ENCODE peak calls at places on chromosome 12, in four cellular contexts. One of them, this sample, is unnamed.

GRCh38 chr12:89383235-89384049 is 31.1 kb upstream of the DUSP6 start:
- DNase-seq in HL-60: peak
- DNase-seq in K562: no peak
- DNase-seq in GM12878: no peak
- DNase-seq in this sample: no peak

GRCh38 chr12:39986674-39987073 is 119.2 kb downstream of the SLC2A13 start:
- DNase-seq in GM12878: no peak
- DNase-seq in HL-60: no peak
- DNase-seq in K562: no peak
- DNase-seq in this sample: no peak

GRCh38 chr12:121538699-121539061 is 42.1 kb downstream of the KDM2B start:
- DNase-seq in K562: peak
- DNase-seq in GM12878: no peak
- DNase-seq in HL-60: no peak
- DNase-seq in this sample: no peak

GRCh38 chr12:89693639-89694202 is 14.9 kb downstream of the ATP2B1 start:
- DNase-seq in K562: no peak
- DNase-seq in GM12878: no peak
- DNase-seq in HL-60: no peak
- DNase-seq in this sample: no peak

GRCh38 chr12:45914090-45914489 is 76.3 kb downstream of the SCAF11 start:
- DNase-seq in HL-60: no peak
- DNase-seq in GM12878: no peak
- DNase-seq in K562: no peak
- DNase-seq in this sample: no peak

GRCh38 chr12:97835541-97835940 is 372.9 kb downstream of the RMST start:
- DNase-seq in HL-60: no peak
- DNase-seq in K562: no peak
- DNase-seq in GM12878: no peak
- DNase-seq in this sample: no peak

GRCh38 chr12:128382946-128383739 is 116.2 kb downstream of the TMEM132C start:
- DNase-seq in K562: no peak
- DNase-seq in HL-60: no peak
- DNase-seq in GM12878: no peak
- DNase-seq in this sample: no peak

GRCh38 chr12:87323369-87323768 is 705.8 kb downstream of the C12orf50 start:
- DNase-seq in HL-60: no peak
- DNase-seq in GM12878: no peak
- DNase-seq in K562: no peak
- DNase-seq in this sample: no peak

GRCh38 chr12:76020731-76021672 is 10.6 kb downstream of the PHLDA1 start:
- DNase-seq in HL-60: peak
- DNase-seq in GM12878: peak
- DNase-seq in K562: no peak
- DNase-seq in this sample: no peak

GRCh38 chr12:22821985-22822384 is 197.0 kb downstream of the ETNK1 start:
- DNase-seq in K562: no peak
- DNase-seq in GM12878: no peak
- DNase-seq in HL-60: no peak
- DNase-seq in this sample: no peak

GRCh38 chr12:42904683-42905418 is 315.3 kb upstream of the PRICKLE1 start:
- DNase-seq in HL-60: no peak
- DNase-seq in K562: no peak
- DNase-seq in GM12878: no peak
- DNase-seq in this sample: no peak

GRCh38 chr12:89350260-89350659 is 2.0 kb downstream of the DUSP6 start:
- DNase-seq in K562: no peak
- DNase-seq in GM12878: no peak
- DNase-seq in HL-60: no peak
- DNase-seq in this sample: no peak

GRCh38 chr12:18868673-18869072 is 130.8 kb downstream of the CAPZA3 start:
- DNase-seq in HL-60: no peak
- DNase-seq in GM12878: no peak
- DNase-seq in K562: no peak
- DNase-seq in this sample: no peak

GRCh38 chr12:119556830-119557229 is 36.7 kb upstream of the TMEM233 start:
- DNase-seq in HL-60: no peak
- DNase-seq in K562: no peak
- DNase-seq in GM12878: no peak
- DNase-seq in this sample: no peak

GRCh38 chr12:17954788-17955187 is 135.2 kb downstream of the RERGL start:
- DNase-seq in K562: no peak
- DNase-seq in HL-60: no peak
- DNase-seq in GM12878: no peak
- DNase-seq in this sample: no peak

GRCh38 chr12:6361834-6362233 is 13.5 kb downstream of the SCNN1A start:
- DNase-seq in GM12878: no peak
- DNase-seq in HL-60: no peak
- DNase-seq in K562: no peak
- DNase-seq in this sample: no peak

GRCh38 chr12:131159660-131160059 is 206.0 kb downstream of the ADGRD1 start:
- DNase-seq in GM12878: no peak
- DNase-seq in K562: no peak
- DNase-seq in HL-60: no peak
- DNase-seq in this sample: no peak

GRCh38 chr12:131208425-131208824 is 254.7 kb downstream of the ADGRD1 start:
- DNase-seq in GM12878: no peak
- DNase-seq in HL-60: no peak
- DNase-seq in K562: no peak
- DNase-seq in this sample: no peak

GRCh38 chr12:87848248-87848868 is 180.8 kb downstream of the C12orf50 start:
- DNase-seq in GM12878: peak
- DNase-seq in HL-60: peak
- DNase-seq in K562: peak
- DNase-seq in this sample: no peak

GRCh38 chr12:14408208-14408607 is 42.7 kb downstream of the ATF7IP start:
- DNase-seq in K562: peak
- DNase-seq in GM12878: no peak
- DNase-seq in HL-60: no peak
- DNase-seq in this sample: no peak

GRCh38 chr12:80129895-80130535 is 30.7 kb downstream of the OTOGL start:
- DNase-seq in K562: no peak
- DNase-seq in GM12878: no peak
- DNase-seq in HL-60: no peak
- DNase-seq in this sample: no peak

GRCh38 chr12:20369164-20370000 is 1.0 kb downstream of the PDE3A start:
- DNase-seq in HL-60: peak
- DNase-seq in GM12878: no peak
- DNase-seq in K562: no peak
- DNase-seq in this sample: no peak

GRCh38 chr12:111437816-111438454 is 32.2 kb downstream of the SH2B3 start:
- DNase-seq in K562: no peak
- DNase-seq in GM12878: no peak
- DNase-seq in HL-60: peak
- DNase-seq in this sample: no peak

GRCh38 chr12:88445715-88446393 is 134.4 kb downstream of the KITLG start:
- DNase-seq in K562: no peak
- DNase-seq in HL-60: no peak
- DNase-seq in GM12878: no peak
- DNase-seq in this sample: no peak

GRCh38 chr12:113384778-113385177 is 18.9 kb downstream of the SDS start:
- DNase-seq in HL-60: no peak
- DNase-seq in GM12878: no peak
- DNase-seq in K562: no peak
- DNase-seq in this sample: no peak

GRCh38 chr12:52212701-52213540 is 20.1 kb upstream of the KRT7 start:
- DNase-seq in HL-60: no peak
- DNase-seq in K562: no peak
- DNase-seq in GM12878: no peak
- DNase-seq in this sample: no peak

GRCh38 chr12:527241-527640 is 67.5 kb downstream of the B4GALNT3 start:
- DNase-seq in HL-60: no peak
- DNase-seq in K562: no peak
- DNase-seq in GM12878: no peak
- DNase-seq in this sample: no peak

GRCh38 chr12:100842156-100842555 is 47.6 kb downstream of the ANO4 start:
- DNase-seq in HL-60: no peak
- DNase-seq in GM12878: no peak
- DNase-seq in K562: no peak
- DNase-seq in this sample: no peak

GRCh38 chr12:3603576-3603975 is 112.6 kb downstream of the PRMT8 start:
- DNase-seq in GM12878: no peak
- DNase-seq in HL-60: no peak
- DNase-seq in K562: no peak
- DNase-seq in this sample: no peak

GRCh38 chr12:49043241-49043640 is 17.4 kb downstream of the KMT2D start:
- DNase-seq in HL-60: no peak
- DNase-seq in K562: no peak
- DNase-seq in GM12878: no peak
- DNase-seq in this sample: no peak

GRCh38 chr12:49041881-49042484 is 18.6 kb downstream of the KMT2D start:
- DNase-seq in GM12878: no peak
- DNase-seq in HL-60: no peak
- DNase-seq in K562: no peak
- DNase-seq in this sample: no peak

GRCh38 chr12:49039421-49040363 is 20.9 kb downstream of the KMT2D start:
- DNase-seq in HL-60: no peak
- DNase-seq in K562: no peak
- DNase-seq in GM12878: no peak
- DNase-seq in this sample: no peak

GRCh38 chr12:49040364-49040855 is 20.2 kb downstream of the KMT2D start:
- DNase-seq in HL-60: no peak
- DNase-seq in K562: no peak
- DNase-seq in GM12878: no peak
- DNase-seq in this sample: no peak

GRCh38 chr12:49041036-49041880 is 19.3 kb downstream of the KMT2D start:
- DNase-seq in HL-60: no peak
- DNase-seq in K562: no peak
- DNase-seq in GM12878: no peak
- DNase-seq in this sample: no peak
- TF ChIP-seq POLR2AphosphoS5 in HL-60: peak
- TF ChIP-seq POLR2AphosphoS5 in K562: no peak
- TF ChIP-seq POLR2AphosphoS5 in GM12878: no peak
- TF ChIP-seq POLR2AphosphoS5 in this sample: no peak

GRCh38 chr12:1551496-1551895 is 42.9 kb downstream of the FBXL14 start:
- DNase-seq in K562: no peak
- DNase-seq in HL-60: no peak
- DNase-seq in GM12878: no peak
- DNase-seq in this sample: no peak

GRCh38 chr12:1552978-1553471 is 41.4 kb downstream of the FBXL14 start:
- DNase-seq in HL-60: no peak
- DNase-seq in GM12878: no peak
- DNase-seq in K562: no peak
- DNase-seq in this sample: no peak

GRCh38 chr12:1552171-1552570 is 42.2 kb downstream of the FBXL14 start:
- DNase-seq in K562: no peak
- DNase-seq in GM12878: no peak
- DNase-seq in HL-60: no peak
- DNase-seq in this sample: no peak

GRCh38 chr12:1553987-1554982 is 40.1 kb downstream of the FBXL14 start:
- DNase-seq in HL-60: no peak
- DNase-seq in K562: no peak
- DNase-seq in GM12878: peak
- DNase-seq in this sample: peak

GRCh38 chr12:1553546-1553945 is 40.8 kb downstream of the FBXL14 start:
- DNase-seq in HL-60: no peak
- DNase-seq in GM12878: no peak
- DNase-seq in K562: no peak
- DNase-seq in this sample: no peak
- TF ChIP-seq SPI1 in HL-60: no peak
- TF ChIP-seq SPI1 in GM12878: no peak
- TF ChIP-seq SPI1 in K562: no peak
- TF ChIP-seq SPI1 in this sample: no peak

DNA sequence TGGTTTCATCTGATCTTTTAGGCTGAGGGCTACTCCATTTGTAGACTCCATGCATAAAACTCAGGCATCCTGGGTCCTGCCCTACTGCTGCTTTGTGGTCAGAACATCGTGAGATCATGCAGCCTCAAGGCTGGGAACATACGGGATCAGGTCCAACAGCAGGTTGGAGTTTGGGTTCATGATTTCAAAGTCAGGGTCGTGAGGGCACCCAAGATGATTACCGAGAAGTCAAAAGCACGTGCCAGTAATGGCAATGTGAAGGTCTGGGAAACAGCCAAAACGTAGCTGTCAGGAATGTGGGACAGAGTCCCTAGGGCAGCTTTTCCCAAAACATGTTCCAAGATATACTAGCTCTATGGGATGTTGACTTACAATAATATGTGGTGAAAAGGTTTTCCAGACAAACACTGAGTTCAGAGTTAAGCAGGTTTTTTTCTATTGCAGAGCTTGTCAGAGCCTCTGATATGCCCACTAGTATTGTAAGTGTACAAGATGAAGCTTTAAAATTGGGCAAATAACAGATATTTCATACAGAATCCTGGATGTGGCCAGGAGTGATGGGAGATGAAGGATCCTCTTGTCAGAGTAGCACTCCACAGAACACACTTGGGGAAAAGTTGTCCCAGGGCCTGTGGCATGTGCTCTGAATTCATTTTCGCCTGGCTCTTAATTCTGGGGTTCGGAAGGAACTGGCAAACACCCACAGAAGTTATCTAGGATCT is 130.2 kb upstream of the DNM1L start:
- DNase-seq in GM12878: no peak
- DNase-seq in K562: no peak
- DNase-seq in HL-60: no peak
- DNase-seq in this sample: no peak
- TF ChIP-seq POLR2AphosphoS5 in GM12878: no peak
- TF ChIP-seq POLR2AphosphoS5 in K562: no peak
- TF ChIP-seq POLR2AphosphoS5 in HL-60: no peak
- TF ChIP-seq POLR2AphosphoS5 in this sample: no peak

GRCh38 chr12:104057771-104058197 is 6.5 kb upstream of the HCFC2 start:
- DNase-seq in HL-60: no peak
- DNase-seq in GM12878: no peak
- DNase-seq in K562: peak
- DNase-seq in this sample: no peak
- TF ChIP-seq SPI1 in HL-60: no peak
- TF ChIP-seq SPI1 in GM12878: no peak
- TF ChIP-seq SPI1 in K562: no peak
- TF ChIP-seq SPI1 in this sample: no peak

GRCh38 chr12:92740421-92740820 is 37.6 kb downstream of the PLEKHG7 start:
- DNase-seq in HL-60: no peak
- DNase-seq in K562: no peak
- DNase-seq in GM12878: no peak
- DNase-seq in this sample: no peak

GRCh38 chr12:92743026-92743425 is 40.2 kb downstream of the PLEKHG7 start:
- DNase-seq in HL-60: no peak
- DNase-seq in GM12878: no peak
- DNase-seq in K562: no peak
- DNase-seq in this sample: no peak

GRCh38 chr12:92747151-92747550 is 44.4 kb downstream of the PLEKHG7 start:
- DNase-seq in GM12878: no peak
- DNase-seq in HL-60: no peak
- DNase-seq in K562: no peak
- DNase-seq in this sample: no peak

GRCh38 chr12:92745874-92746553 is 43.2 kb downstream of the PLEKHG7 start:
- DNase-seq in HL-60: no peak
- DNase-seq in GM12878: no peak
- DNase-seq in K562: no peak
- DNase-seq in this sample: no peak
- TF ChIP-seq POLR2AphosphoS5 in HL-60: no peak
- TF ChIP-seq POLR2AphosphoS5 in GM12878: no peak
- TF ChIP-seq POLR2AphosphoS5 in K562: no peak
- TF ChIP-seq POLR2AphosphoS5 in this sample: no peak

This sample was measured in GM12891.